ENCODE peak calls at places on chromosomes 2 and 18, in six cellular contexts. One of them, this sample, is unnamed.

GRCh38 chr2:122218596-122218995 is 463.1 kb downstream of the TSN start:
- DNase-seq in mesenchymal stem cell: no peak
- DNase-seq in psoas muscle: no peak
- DNase-seq in heart right ventricle: no peak
- DNase-seq in GM23248: no peak
- DNase-seq in spleen: no peak
- DNase-seq in this sample: no peak

GRCh38 chr2:101185656-101186055 is 34.5 kb upstream of the TBC1D8 start:
- DNase-seq in psoas muscle: no peak
- DNase-seq in heart right ventricle: no peak
- DNase-seq in mesenchymal stem cell: no peak
- DNase-seq in spleen: no peak
- DNase-seq in GM23248: no peak
- DNase-seq in this sample: no peak

GRCh38 chr18:58047556-58047882 is 3.5 kb downstream of the NEDD4L start:
- DNase-seq in psoas muscle: no peak
- DNase-seq in mesenchymal stem cell: no peak
- DNase-seq in spleen: no peak
- DNase-seq in heart right ventricle: no peak
- DNase-seq in GM23248: no peak
- DNase-seq in this sample: no peak

GRCh38 chr2:2590796-2591541 is 259.9 kb upstream of the MYT1L start:
- DNase-seq in GM23248: no peak
- DNase-seq in heart right ventricle: no peak
- DNase-seq in psoas muscle: no peak
- DNase-seq in spleen: no peak
- DNase-seq in mesenchymal stem cell: no peak
- DNase-seq in this sample: no peak

GRCh38 chr18:78672862-78673446 is 306.7 kb upstream of the SALL3 start:
- DNase-seq in mesenchymal stem cell: no peak
- DNase-seq in psoas muscle: no peak
- DNase-seq in heart right ventricle: no peak
- DNase-seq in spleen: peak
- DNase-seq in GM23248: no peak
- DNase-seq in this sample: no peak

GRCh38 chr2:236749346-236749745 is 179.7 kb downstream of the ACKR3 start:
- DNase-seq in spleen: no peak
- DNase-seq in mesenchymal stem cell: no peak
- DNase-seq in psoas muscle: no peak
- DNase-seq in heart right ventricle: no peak
- DNase-seq in GM23248: peak
- DNase-seq in this sample: peak

GRCh38 chr2:113164930-113165585 is 8.7 kb upstream of the PSD4 start:
- DNase-seq in mesenchymal stem cell: no peak
- DNase-seq in spleen: peak
- DNase-seq in heart right ventricle: no peak
- DNase-seq in psoas muscle: no peak
- DNase-seq in GM23248: no peak
- DNase-seq in this sample: no peak

GRCh38 chr2:11387100-11387390 is 42.6 kb upstream of the ROCK2 start:
- DNase-seq in spleen: no peak
- DNase-seq in heart right ventricle: no peak
- DNase-seq in psoas muscle: no peak
- DNase-seq in mesenchymal stem cell: peak
- DNase-seq in GM23248: peak
- DNase-seq in this sample: no peak

GRCh38 chr2:30886101-30886500 is 78.9 kb upstream of the CAPN13 start:
- DNase-seq in GM23248: no peak
- DNase-seq in spleen: no peak
- DNase-seq in mesenchymal stem cell: no peak
- DNase-seq in heart right ventricle: no peak
- DNase-seq in psoas muscle: no peak
- DNase-seq in this sample: no peak

GRCh38 chr18:9575558-9575957 is 38.8 kb downstream of the PPP4R1 start:
- DNase-seq in psoas muscle: peak
- DNase-seq in heart right ventricle: peak
- DNase-seq in mesenchymal stem cell: peak
- DNase-seq in spleen: no peak
- DNase-seq in GM23248: peak
- DNase-seq in this sample: peak

GRCh38 chr2:38174646-38175096 is 98.7 kb upstream of the CYP1B1 start:
- DNase-seq in mesenchymal stem cell: peak
- DNase-seq in spleen: no peak
- DNase-seq in GM23248: peak
- DNase-seq in psoas muscle: no peak
- DNase-seq in heart right ventricle: no peak
- DNase-seq in this sample: peak

GRCh38 chr2:128970332-128971116 is 651.9 kb upstream of the HS6ST1 start:
- DNase-seq in heart right ventricle: no peak
- DNase-seq in GM23248: no peak
- DNase-seq in psoas muscle: no peak
- DNase-seq in mesenchymal stem cell: no peak
- DNase-seq in spleen: no peak
- DNase-seq in this sample: no peak

GRCh38 chr18:68466714-68467113 is 248.2 kb downstream of the TMX3 start:
- DNase-seq in heart right ventricle: no peak
- DNase-seq in psoas muscle: no peak
- DNase-seq in mesenchymal stem cell: no peak
- DNase-seq in GM23248: no peak
- DNase-seq in spleen: no peak
- DNase-seq in this sample: no peak

GRCh38 chr2:128309341-128310093 is 9.2 kb downstream of the HS6ST1 start:
- DNase-seq in psoas muscle: peak
- DNase-seq in mesenchymal stem cell: peak
- DNase-seq in spleen: peak
- DNase-seq in GM23248: no peak
- DNase-seq in heart right ventricle: no peak
- DNase-seq in this sample: no peak

GRCh38 chr2:42879913-42880737 is 87.7 kb upstream of the HAAO start:
- DNase-seq in GM23248: no peak
- DNase-seq in mesenchymal stem cell: no peak
- DNase-seq in psoas muscle: no peak
- DNase-seq in heart right ventricle: peak
- DNase-seq in spleen: peak
- DNase-seq in this sample: no peak

GRCh38 chr2:232454630-232455029 is 1.3 kb upstream of the ALPI start:
- DNase-seq in mesenchymal stem cell: no peak
- DNase-seq in spleen: peak
- DNase-seq in heart right ventricle: no peak
- DNase-seq in GM23248: no peak
- DNase-seq in psoas muscle: no peak
- DNase-seq in this sample: no peak

GRCh38 chr2:28678944-28679343 is 72.7 kb upstream of the PPP1CB start:
- DNase-seq in heart right ventricle: no peak
- DNase-seq in GM23248: no peak
- DNase-seq in spleen: no peak
- DNase-seq in psoas muscle: no peak
- DNase-seq in mesenchymal stem cell: no peak
- DNase-seq in this sample: no peak

GRCh38 chr18:48802543-48803428 is 148.0 kb downstream of the SMAD7 start:
- DNase-seq in spleen: peak
- DNase-seq in psoas muscle: no peak
- DNase-seq in mesenchymal stem cell: no peak
- DNase-seq in GM23248: no peak
- DNase-seq in heart right ventricle: no peak
- DNase-seq in this sample: no peak

GRCh38 chr2:239719791-239720410 is 305.2 kb downstream of the NDUFA10 start:
- DNase-seq in spleen: peak
- DNase-seq in heart right ventricle: no peak
- DNase-seq in GM23248: no peak
- DNase-seq in mesenchymal stem cell: no peak
- DNase-seq in psoas muscle: no peak
- DNase-seq in this sample: no peak

GRCh38 chr2:105866439-105867170 is 121.9 kb downstream of the NCK2 start:
- DNase-seq in psoas muscle: no peak
- DNase-seq in spleen: no peak
- DNase-seq in heart right ventricle: no peak
- DNase-seq in GM23248: peak
- DNase-seq in mesenchymal stem cell: peak
- DNase-seq in this sample: peak

GRCh38 chr2:120716641-120717585 is 18.8 kb upstream of the GLI2 start:
- DNase-seq in psoas muscle: no peak
- DNase-seq in GM23248: no peak
- DNase-seq in spleen: peak
- DNase-seq in heart right ventricle: no peak
- DNase-seq in mesenchymal stem cell: no peak
- DNase-seq in this sample: no peak

GRCh38 chr18:79921984-79922965 is 29.2 kb downstream of the SLC66A2 start:
- DNase-seq in GM23248: no peak
- DNase-seq in mesenchymal stem cell: no peak
- DNase-seq in heart right ventricle: no peak
- DNase-seq in psoas muscle: no peak
- DNase-seq in spleen: peak
- DNase-seq in this sample: no peak

GRCh38 chr18:58303363-58303762 is 259.3 kb downstream of the NEDD4L start:
- DNase-seq in mesenchymal stem cell: no peak
- DNase-seq in psoas muscle: no peak
- DNase-seq in spleen: no peak
- DNase-seq in heart right ventricle: no peak
- DNase-seq in GM23248: no peak
- DNase-seq in this sample: no peak

GRCh38 chr2:10883066-10883465 is 28.7 kb upstream of the KCNF1 start:
- DNase-seq in heart right ventricle: no peak
- DNase-seq in psoas muscle: no peak
- DNase-seq in mesenchymal stem cell: no peak
- DNase-seq in spleen: no peak
- DNase-seq in GM23248: no peak
- DNase-seq in this sample: no peak

GRCh38 chr2:195706161-195706900 is 49.3 kb downstream of the SLC39A10 start:
- DNase-seq in psoas muscle: no peak
- DNase-seq in GM23248: peak
- DNase-seq in heart right ventricle: no peak
- DNase-seq in spleen: no peak
- DNase-seq in mesenchymal stem cell: peak
- DNase-seq in this sample: peak

GRCh38 chr2:207130958-207131521 is 34.7 kb downstream of the KLF7 start:
- DNase-seq in mesenchymal stem cell: no peak
- DNase-seq in GM23248: no peak
- DNase-seq in heart right ventricle: no peak
- DNase-seq in psoas muscle: no peak
- DNase-seq in spleen: no peak
- DNase-seq in this sample: no peak

GRCh38 chr2:217923007-217923686 is 79.6 kb downstream of the TNS1 start:
- DNase-seq in spleen: no peak
- DNase-seq in psoas muscle: no peak
- DNase-seq in mesenchymal stem cell: no peak
- DNase-seq in heart right ventricle: no peak
- DNase-seq in GM23248: no peak
- DNase-seq in this sample: no peak
- H3K4me3 ChIP-seq in spleen: no peak
- H3K4me3 ChIP-seq in psoas muscle: no peak
- H3K4me3 ChIP-seq in mesenchymal stem cell: no peak
- H3K4me3 ChIP-seq in heart right ventricle: peak
- H3K4me3 ChIP-seq in GM23248: no peak
- H3K4me3 ChIP-seq in this sample: no peak

DNA sequence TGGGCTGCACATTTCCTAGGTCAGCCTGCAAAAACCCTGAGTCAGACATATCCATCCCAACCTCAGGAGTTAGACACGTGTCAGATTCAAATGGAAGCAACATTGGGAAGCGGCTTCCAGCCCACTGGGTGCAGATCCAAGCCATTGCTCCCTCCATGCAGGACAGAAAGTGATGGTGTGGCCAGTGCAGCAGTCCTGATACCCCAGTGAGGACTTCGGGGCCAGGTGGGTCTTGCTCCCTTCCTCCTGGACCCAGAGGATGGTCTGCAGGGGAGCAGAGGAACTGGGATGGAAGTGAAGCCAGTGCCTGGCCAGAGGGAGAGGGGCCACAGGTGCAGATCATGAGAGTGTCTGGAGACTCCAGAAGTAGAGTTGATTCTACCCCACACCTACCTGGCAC is 252.0 kb downstream of the FAM210A start:
- DNase-seq in GM23248: no peak
- DNase-seq in mesenchymal stem cell: no peak
- DNase-seq in spleen: no peak
- DNase-seq in psoas muscle: no peak
- DNase-seq in heart right ventricle: no peak
- DNase-seq in this sample: no peak
- H3K27ac ChIP-seq in GM23248: no peak
- H3K27ac ChIP-seq in mesenchymal stem cell: no peak
- H3K27ac ChIP-seq in spleen: no peak
- H3K27ac ChIP-seq in psoas muscle: no peak
- H3K27ac ChIP-seq in heart right ventricle: no peak
- H3K27ac ChIP-seq in this sample: no peak

DNA sequence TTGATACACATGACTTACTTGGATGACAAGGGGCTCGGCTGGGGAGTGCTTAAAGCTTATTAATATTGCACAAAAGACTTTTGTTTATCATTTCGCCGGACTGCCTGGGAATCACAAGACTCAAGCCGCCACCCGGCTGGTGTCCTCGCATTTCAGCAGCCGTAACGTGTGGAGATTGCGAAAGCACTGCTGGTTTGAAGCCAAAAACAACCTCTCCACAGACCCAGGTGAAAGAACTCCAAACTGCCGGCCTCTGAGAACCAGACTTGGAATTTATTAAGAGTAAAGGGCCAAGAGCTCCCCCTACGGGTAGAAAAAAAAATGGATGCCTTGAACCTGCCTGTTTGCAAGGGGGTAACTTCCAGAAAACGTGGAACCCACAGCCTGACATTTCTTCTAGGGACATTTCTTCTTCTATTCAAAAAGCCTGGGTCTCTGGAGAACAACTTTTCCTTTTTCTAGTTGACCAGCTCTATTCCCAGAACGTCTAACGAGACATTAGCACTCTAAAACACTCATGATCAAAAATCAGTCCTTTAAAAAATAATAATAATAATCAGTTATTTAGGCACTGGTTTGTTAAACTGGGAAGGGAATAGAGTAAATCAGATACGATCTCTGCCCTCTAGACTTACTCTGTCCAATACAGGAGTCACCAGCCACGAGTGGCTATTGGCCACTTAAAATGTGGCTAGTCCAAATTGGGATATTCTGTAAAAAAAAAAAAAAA is 216.3 kb downstream of the C1D start:
- DNase-seq in spleen: no peak
- DNase-seq in GM23248: peak
- DNase-seq in heart right ventricle: peak
- DNase-seq in psoas muscle: peak
- DNase-seq in mesenchymal stem cell: peak
- DNase-seq in this sample: peak
- H3K4me3 ChIP-seq in spleen: no peak
- H3K4me3 ChIP-seq in GM23248: peak
- H3K4me3 ChIP-seq in heart right ventricle: no peak
- H3K4me3 ChIP-seq in psoas muscle: peak
- H3K4me3 ChIP-seq in mesenchymal stem cell: peak
- H3K4me3 ChIP-seq in this sample: peak

GRCh38 chr18:45938488-45938935 is 28.6 kb downstream of the EPG5 start:
- DNase-seq in mesenchymal stem cell: no peak
- DNase-seq in heart right ventricle: no peak
- DNase-seq in GM23248: no peak
- DNase-seq in psoas muscle: no peak
- DNase-seq in spleen: no peak
- DNase-seq in this sample: no peak

GRCh38 chr18:45930953-45931352 is 36.2 kb downstream of the EPG5 start:
- DNase-seq in spleen: no peak
- DNase-seq in mesenchymal stem cell: no peak
- DNase-seq in heart right ventricle: peak
- DNase-seq in psoas muscle: no peak
- DNase-seq in GM23248: no peak
- DNase-seq in this sample: no peak

GRCh38 chr18:45935591-45936335 is 31.4 kb downstream of the EPG5 start:
- DNase-seq in psoas muscle: no peak
- DNase-seq in heart right ventricle: no peak
- DNase-seq in spleen: no peak
- DNase-seq in GM23248: peak
- DNase-seq in mesenchymal stem cell: no peak
- DNase-seq in this sample: peak

GRCh38 chr18:45932708-45933107 is 34.4 kb downstream of the EPG5 start:
- DNase-seq in mesenchymal stem cell: no peak
- DNase-seq in spleen: no peak
- DNase-seq in GM23248: no peak
- DNase-seq in heart right ventricle: no peak
- DNase-seq in psoas muscle: no peak
- DNase-seq in this sample: no peak
- H3K27ac ChIP-seq in mesenchymal stem cell: no peak
- H3K27ac ChIP-seq in spleen: no peak
- H3K27ac ChIP-seq in GM23248: no peak
- H3K27ac ChIP-seq in heart right ventricle: peak
- H3K27ac ChIP-seq in psoas muscle: no peak
- H3K27ac ChIP-seq in this sample: no peak

This sample was measured in brain microvascular endothelial cell.